ENCODE peak calls at places on chromosome 12, in four cellular contexts. D is HepG2, R is K562, W is GM12878. P is an unnamed sample.
A peak's percentile ranks its signal among the peaks of the same experiment; 100 is the strongest.

GRCh38 chr12:83954071-83954789 is 958.4 kb downstream of the SLC6A15 start:
- DNase-seq in D (no peak), R (no peak), W (no peak), P (no peak)

GRCh38 chr12:53758081-53758769 is 6.4 kb upstream of the CISTR start:
- DNase-seq in D (no peak), R (no peak), W (no peak), P (no peak)

GRCh38 chr12:6494351-6494743 is 445 bp downstream of the NCAPD2 start:
- DNase-seq in D (no peak), R (no peak), W (no peak), P (peak; percentile 37)

GRCh38 chr12:70736775-70737174 is 99.5 kb upstream of the PTPRB start:
- DNase-seq in D (no peak), R (no peak), W (no peak), P (no peak)

GRCh38 chr12:124433147-124433874 is 134.1 kb downstream of the NCOR2 start:
- DNase-seq in D (no peak), R (no peak), W (no peak), P (no peak)

GRCh38 chr12:3418609-3419469 is 72.2 kb upstream of the PRMT8 start:
- DNase-seq in D (no peak), R (no peak), W (no peak), P (no peak)

GRCh38 chr12:78864483-78865296 is at the start of gene SYT1:
- DNase-seq in D (no peak), R (no peak), W (no peak), P (peak; percentile 92)

GRCh38 chr12:68530965-68531364 is 79.7 kb upstream of the RAP1B start:
- DNase-seq in D (no peak), R (no peak), W (no peak), P (no peak)

GRCh38 chr12:122790393-122791075 is 16.2 kb downstream of the CCDC62 start:
- DNase-seq in D (no peak), R (no peak), W (no peak), P (no peak)

GRCh38 chr12:18754118-18754707 is 16.3 kb downstream of the CAPZA3 start:
- DNase-seq in D (no peak), R (no peak), W (no peak), P (no peak)

GRCh38 chr12:85253823-85254222 is 26.2 kb upstream of the ALX1 start:
- DNase-seq in D (no peak), R (no peak), W (no peak), P (no peak)

GRCh38 chr12:116876151-116876869 is 4.9 kb downstream of the HRK start:
- DNase-seq in D (no peak), R (no peak), W (no peak), P (peak; percentile 57)

GRCh38 chr12:51874013-51874412 is 13.9 kb upstream of the ANKRD33 start:
- DNase-seq in D (no peak), R (no peak), W (no peak), P (no peak)

GRCh38 chr12:119704065-119704747 is 36.3 kb downstream of the PRKAB1 start:
- DNase-seq in D (no peak), R (no peak), W (no peak), P (no peak)

GRCh38 chr12:57069522-57069921 is 9.1 kb downstream of the NEMP1 start:
- DNase-seq in D (peak; percentile 81), R (peak; percentile 43), W (no peak), P (peak; percentile 59)

GRCh38 chr12:109704371-109705098 is 9.1 kb upstream of the FAM222A start:
- DNase-seq in D (no peak), R (no peak), W (no peak), P (no peak)

GRCh38 chr12:95173392-95174251 is 43.6 kb downstream of the FGD6 start:
- DNase-seq in D (no peak), R (peak; percentile 16), W (no peak), P (peak; percentile 53)

GRCh38 chr12:101186291-101186690 is 23.7 kb downstream of the SLC5A8 start:
- DNase-seq in D (no peak), R (no peak), W (no peak), P (no peak)

GRCh38 chr12:106136263-106136662 is 2.5 kb downstream of the NUAK1 start:
- DNase-seq in D (peak; percentile 73), R (peak; percentile 62), W (no peak), P (peak; percentile 70)

GRCh38 chr12:10967409-10967808 is 19.3 kb downstream of the TAS2R50 start:
- DNase-seq in D (no peak), R (no peak), W (no peak), P (peak; percentile 23)

GRCh38 chr12:59839514-59839913 is 243.7 kb downstream of the SLC16A7 start:
- DNase-seq in D (no peak), R (no peak), W (no peak), P (no peak)

GRCh38 chr12:132373967-132374820 is 44.8 kb upstream of the GALNT9 start:
- DNase-seq in D (no peak), R (no peak), W (no peak), P (no peak)

GRCh38 chr12:64098709-64099354 is 123.3 kb downstream of the KICS2 start:
- DNase-seq in D (no peak), R (no peak), W (no peak), P (no peak)

GRCh38 chr12:4997939-4998338 is 45.7 kb upstream of the KCNA5 start:
- DNase-seq in D (no peak), R (no peak), W (no peak), P (no peak)

DNA sequence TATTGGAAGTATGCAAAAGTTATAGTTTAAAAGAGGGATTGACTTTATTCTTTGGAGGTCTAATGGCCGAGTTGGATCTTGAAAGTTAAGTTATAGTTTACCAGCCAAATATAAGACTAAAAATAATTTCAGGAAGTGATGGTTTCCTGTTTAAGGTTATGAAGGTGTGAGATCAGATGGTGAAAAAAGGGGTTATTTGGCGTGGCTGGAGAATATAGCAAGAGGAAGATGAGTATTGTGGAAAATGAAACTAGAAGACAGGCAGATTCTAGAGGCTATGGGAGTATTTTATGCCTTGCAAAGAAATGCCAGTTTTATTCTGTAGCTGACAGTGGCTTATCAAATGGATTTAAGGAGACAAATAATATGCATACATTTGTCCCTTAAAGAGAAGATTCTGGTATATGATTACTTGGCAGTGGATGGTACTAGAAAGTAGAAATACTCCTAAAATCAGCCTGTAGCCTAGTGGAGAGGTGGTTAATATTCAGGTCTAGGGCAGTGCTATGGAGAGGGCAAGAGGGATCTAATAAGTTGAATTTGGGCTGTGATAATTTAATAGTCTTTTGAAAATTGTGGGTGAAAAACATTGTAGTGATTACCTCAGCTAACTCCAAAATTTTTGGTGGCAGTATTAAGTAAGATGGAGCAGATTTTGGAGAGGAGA is 1091.8 kb upstream of the ATXN7L3B start:
- DNase-seq in D (no peak), R (no peak), W (no peak), P (no peak)
- H3K9ac ChIP-seq in D (no peak overlapping the region), R (no peak overlapping the region), W (no peak overlapping the region), P (no peak overlapping the region)

GRCh38 chr12:12267801-12268200 is 957 bp upstream of the LRP6 start:
- DNase-seq in D (no peak), R (no peak), W (no peak), P (peak; percentile 57)
- TF ChIP-seq RAD21 in D (no peak), R (no peak), W (no peak), P (no peak)

GRCh38 chr12:94147991-94148840 is at the start of gene PLXNC1:
- DNase-seq in D (no peak), R (no peak), W (no peak), P (peak; percentile 85)
- TF ChIP-seq FOXM1 in D (no peak), R (no peak), W (no peak), P (no peak)

GRCh38 chr12:67437011-67437410 is 167.9 kb downstream of the CAND1 start:
- DNase-seq in D (no peak), R (no peak), W (no peak), P (no peak)

GRCh38 chr12:67439611-67440010 is 170.5 kb downstream of the CAND1 start:
- DNase-seq in D (no peak), R (no peak), W (no peak), P (no peak)

GRCh38 chr12:67433393-67434175 is 164.4 kb downstream of the CAND1 start:
- DNase-seq in D (no peak), R (peak; percentile 14), W (no peak), P (no peak)

GRCh38 chr12:67434653-67435375 is 165.7 kb downstream of the CAND1 start:
- DNase-seq in D (peak; percentile 46), R (no peak), W (no peak), P (no peak)

GRCh38 chr12:67436230-67436629 is 167.1 kb downstream of the CAND1 start:
- DNase-seq in D (no peak), R (no peak), W (no peak), P (no peak)
- H3K9ac ChIP-seq in D (no peak overlapping the region), R (no peak overlapping the region), W (no peak overlapping the region), P (no peak overlapping the region)

P was measured in SK-N-SH.